ENCODE peak calls at places on chromosomes 12 and 14, in seven cellular contexts. U, Z, C, K, G, L and I are unnamed samples.
A peak's percentile ranks its signal among the peaks of the same experiment; 100 is the strongest.

GRCh38 chr12:9047105-9047504 is 57.8 kb downstream of the KLRG1 start:
- DNase-seq in G (no peak), U (no peak), L (no peak), C (no peak), Z (no peak), K (no peak), I (no peak)

GRCh38 chr12:122449317-122449716 is 26.8 kb upstream of the CLIP1 start:
- DNase-seq in Z (peak; percentile 71), U (no peak), G (no peak), K (no peak), L (no peak), C (no peak), I (no peak)

GRCh38 chr14:104753528-104754212 is 723 bp downstream of the SIVA1 start:
- DNase-seq in K (no peak), Z (no peak), U (no peak), C (no peak), G (no peak), L (no peak), I (peak; percentile 87)

GRCh38 chr12:31118347-31118830 is 44.7 kb downstream of the DDX11 start:
- DNase-seq in Z (peak; percentile 46), L (no peak), K (no peak), C (peak; percentile 46), U (no peak), G (peak; percentile 14), I (no peak)

GRCh38 chr14:93713726-93714405 is 74.4 kb downstream of the PRIMA1 start:
- DNase-seq in K (no peak), Z (no peak), U (no peak), G (no peak), C (no peak), L (no peak), I (peak; percentile 51)

GRCh38 chr12:12803186-12803585 is 10.0 kb upstream of the DDX47 start:
- DNase-seq in L (no peak), Z (peak; percentile 92), G (peak; percentile 37), C (no peak), K (peak; percentile 52), U (no peak), I (peak; percentile 93)

GRCh38 chr12:21813125-21813524 is 38.6 kb upstream of the KCNJ8 start:
- DNase-seq in G (no peak), C (no peak), Z (no peak), U (no peak), K (no peak), L (no peak), I (no peak)

GRCh38 chr14:31266437-31267331 is 59.1 kb upstream of the HECTD1 start:
- DNase-seq in U (no peak), L (no peak), K (no peak), C (no peak), G (no peak), Z (no peak), I (no peak)

GRCh38 chr12:132347471-132347855 is 18.1 kb upstream of the GALNT9 start:
- DNase-seq in L (no peak), U (no peak), Z (no peak), G (no peak), C (no peak), K (no peak), I (peak; percentile 65)

GRCh38 chr12:105736498-105736897 is 402.3 kb downstream of the NUAK1 start:
- DNase-seq in C (no peak), Z (no peak), K (no peak), U (no peak), L (no peak), G (no peak), I (no peak)

GRCh38 chr12:5305425-5305824 is 126.5 kb upstream of the NTF3 start:
- DNase-seq in L (no peak), C (no peak), U (no peak), Z (no peak), G (no peak), K (no peak), I (peak; percentile 76)

GRCh38 chr12:76272292-76272691 is 75.9 kb downstream of the BBS10 start:
- DNase-seq in U (peak; percentile 75), L (no peak), G (no peak), C (no peak), K (no peak), Z (no peak), I (no peak)

GRCh38 chr12:106195638-106196037 is 52.2 kb downstream of the CKAP4 start:
- DNase-seq in U (no peak), C (no peak), Z (no peak), L (no peak), G (no peak), K (no peak), I (peak; percentile 90)

GRCh38 chr12:104573-105081 is 38.1 kb downstream of the IQSEC3 start:
- DNase-seq in K (no peak), L (peak; percentile 58), C (peak; percentile 32), Z (no peak), G (peak; percentile 75), U (no peak), I (no peak)

GRCh38 chr14:79467837-79468236 is 743.5 kb downstream of the DIO2 start:
- DNase-seq in Z (no peak), K (no peak), U (no peak), C (no peak), G (no peak), L (no peak), I (peak; percentile 41)

GRCh38 chr12:109291531-109292341 is 17.3 kb downstream of the FOXN4 start:
- DNase-seq in U (peak; percentile 84), K (no peak), Z (no peak), G (peak; percentile 96), L (peak; percentile 38), C (no peak), I (peak; percentile 83)

GRCh38 chr12:123384318-123384993 is 524 bp downstream of the KMT5A start:
- DNase-seq in U (no peak), L (peak; percentile 27), C (peak; percentile 26), K (no peak), G (no peak), Z (no peak), I (peak; percentile 75)

GRCh38 chr12:38838211-38838850 is 67.1 kb downstream of the CPNE8 start:
- DNase-seq in K (no peak), C (no peak), Z (no peak), L (no peak), G (no peak), U (no peak), I (no peak)

GRCh38 chr12:130497331-130497730 is 159.6 kb downstream of the PIWIL1 start:
- DNase-seq in U (no peak), C (no peak), K (no peak), G (no peak), L (no peak), Z (no peak), I (no peak)

GRCh38 chr12:31390991-31391390 is 65.0 kb upstream of the SINHCAF start:
- DNase-seq in K (no peak), G (no peak), U (no peak), Z (no peak), C (no peak), L (no peak), I (no peak)

GRCh38 chr12:101935769-101936741 is 58.7 kb downstream of the DRAM1 start:
- DNase-seq in C (no peak), U (no peak), Z (no peak), G (no peak), L (no peak), K (no peak), I (peak; percentile 64)

GRCh38 chr14:89417469-89418225 is 614 bp upstream of the FOXN3 start:
- DNase-seq in K (peak; percentile 30), L (peak; percentile 30), C (peak; percentile 49), G (peak; percentile 81), U (peak; percentile 45), Z (peak; percentile 38), I (peak; percentile 87)

GRCh38 chr14:96167224-96168148 is 37.2 kb upstream of the BDKRB2 start:
- DNase-seq in C (no peak), G (peak; percentile 3), U (no peak), Z (no peak), K (no peak), L (no peak), I (no peak)

GRCh38 chr12:111014547-111014946 is 94.2 kb upstream of the MYL2 start:
- DNase-seq in L (no peak), U (no peak), K (no peak), Z (no peak), C (no peak), G (no peak), I (no peak)

GRCh38 chr12:32270818-32271710 is 128.3 kb upstream of the FGD4 start:
- DNase-seq in K (no peak), G (no peak), C (no peak), L (no peak), Z (no peak), U (peak; percentile 61), I (no peak)